ENCODE peak calls at places on chromosomes 12 and 14, in ten cellular contexts. One of them, this sample, is unnamed.

GRCh38 chr14:60665178-60665555 is 15.9 kb upstream of the SIX1 start:
- DNase-seq in nephron progenitor cell: no peak
- DNase-seq in activated CD8-positive, alpha-beta memory T cell treated with anti-CD3 and anti-CD28 coated beads for 4 hours: no peak
- DNase-seq in H54: no peak
- DNase-seq in MCF 10A: no peak
- DNase-seq in activated CD4-positive, CD25-positive, alpha-beta regulatory T cell: no peak
- DNase-seq in AG10803: no peak
- DNase-seq in psoas muscle: no peak
- DNase-seq in HCEC 1CT: no peak
- DNase-seq in Kasumi-1: no peak
- DNase-seq in this sample: no peak

GRCh38 chr14:104423715-104424405 is 155.7 kb upstream of the C14orf180 start:
- DNase-seq in AG10803: no peak
- DNase-seq in MCF 10A: no peak
- DNase-seq in activated CD8-positive, alpha-beta memory T cell treated with anti-CD3 and anti-CD28 coated beads for 4 hours: no peak
- DNase-seq in psoas muscle: no peak
- DNase-seq in nephron progenitor cell: no peak
- DNase-seq in HCEC 1CT: no peak
- DNase-seq in activated CD4-positive, CD25-positive, alpha-beta regulatory T cell: no peak
- DNase-seq in H54: no peak
- DNase-seq in Kasumi-1: no peak
- DNase-seq in this sample: peak

GRCh38 chr12:57868870-57869609 is 22.5 kb upstream of the CTDSP2 start:
- DNase-seq in activated CD4-positive, CD25-positive, alpha-beta regulatory T cell: no peak
- DNase-seq in Kasumi-1: no peak
- DNase-seq in activated CD8-positive, alpha-beta memory T cell treated with anti-CD3 and anti-CD28 coated beads for 4 hours: no peak
- DNase-seq in nephron progenitor cell: peak
- DNase-seq in H54: no peak
- DNase-seq in MCF 10A: no peak
- DNase-seq in HCEC 1CT: no peak
- DNase-seq in psoas muscle: peak
- DNase-seq in AG10803: no peak
- DNase-seq in this sample: peak

GRCh38 chr12:8078400-8078799 is 3.7 kb upstream of the NECAP1 start:
- DNase-seq in activated CD4-positive, CD25-positive, alpha-beta regulatory T cell: no peak
- DNase-seq in MCF 10A: peak
- DNase-seq in Kasumi-1: peak
- DNase-seq in psoas muscle: no peak
- DNase-seq in H54: no peak
- DNase-seq in AG10803: peak
- DNase-seq in activated CD8-positive, alpha-beta memory T cell treated with anti-CD3 and anti-CD28 coated beads for 4 hours: no peak
- DNase-seq in nephron progenitor cell: peak
- DNase-seq in HCEC 1CT: peak
- DNase-seq in this sample: peak

GRCh38 chr12:6430124-6430989 is 14.4 kb upstream of the CD27 start:
- DNase-seq in AG10803: peak
- DNase-seq in activated CD4-positive, CD25-positive, alpha-beta regulatory T cell: no peak
- DNase-seq in activated CD8-positive, alpha-beta memory T cell treated with anti-CD3 and anti-CD28 coated beads for 4 hours: no peak
- DNase-seq in psoas muscle: peak
- DNase-seq in HCEC 1CT: peak
- DNase-seq in H54: peak
- DNase-seq in MCF 10A: peak
- DNase-seq in Kasumi-1: no peak
- DNase-seq in nephron progenitor cell: no peak
- DNase-seq in this sample: no peak

GRCh38 chr12:15966426-15966825 is 55.3 kb downstream of the DERA start:
- DNase-seq in nephron progenitor cell: no peak
- DNase-seq in Kasumi-1: no peak
- DNase-seq in activated CD4-positive, CD25-positive, alpha-beta regulatory T cell: no peak
- DNase-seq in HCEC 1CT: peak
- DNase-seq in H54: no peak
- DNase-seq in MCF 10A: no peak
- DNase-seq in activated CD8-positive, alpha-beta memory T cell treated with anti-CD3 and anti-CD28 coated beads for 4 hours: no peak
- DNase-seq in psoas muscle: no peak
- DNase-seq in AG10803: peak
- DNase-seq in this sample: no peak

GRCh38 chr14:102348376-102348775 is 14.3 kb downstream of the CINP start:
- DNase-seq in H54: no peak
- DNase-seq in activated CD8-positive, alpha-beta memory T cell treated with anti-CD3 and anti-CD28 coated beads for 4 hours: no peak
- DNase-seq in activated CD4-positive, CD25-positive, alpha-beta regulatory T cell: no peak
- DNase-seq in psoas muscle: no peak
- DNase-seq in Kasumi-1: no peak
- DNase-seq in HCEC 1CT: no peak
- DNase-seq in MCF 10A: no peak
- DNase-seq in nephron progenitor cell: no peak
- DNase-seq in AG10803: no peak
- DNase-seq in this sample: no peak

GRCh38 chr14:101176535-101177205 is 273.1 kb upstream of the RTL1 start:
- DNase-seq in Kasumi-1: no peak
- DNase-seq in HCEC 1CT: no peak
- DNase-seq in nephron progenitor cell: no peak
- DNase-seq in MCF 10A: no peak
- DNase-seq in activated CD4-positive, CD25-positive, alpha-beta regulatory T cell: no peak
- DNase-seq in psoas muscle: no peak
- DNase-seq in activated CD8-positive, alpha-beta memory T cell treated with anti-CD3 and anti-CD28 coated beads for 4 hours: no peak
- DNase-seq in H54: no peak
- DNase-seq in AG10803: no peak
- DNase-seq in this sample: no peak

GRCh38 chr14:24162083-24162482 is 1.0 kb downstream of the IRF9 start:
- DNase-seq in HCEC 1CT: no peak
- DNase-seq in AG10803: peak
- DNase-seq in H54: no peak
- DNase-seq in activated CD8-positive, alpha-beta memory T cell treated with anti-CD3 and anti-CD28 coated beads for 4 hours: no peak
- DNase-seq in psoas muscle: peak
- DNase-seq in activated CD4-positive, CD25-positive, alpha-beta regulatory T cell: no peak
- DNase-seq in nephron progenitor cell: no peak
- DNase-seq in Kasumi-1: no peak
- DNase-seq in MCF 10A: no peak
- DNase-seq in this sample: no peak

GRCh38 chr12:116156614-116157013 is 120.9 kb downstream of the MED13L start:
- DNase-seq in MCF 10A: no peak
- DNase-seq in H54: no peak
- DNase-seq in AG10803: no peak
- DNase-seq in psoas muscle: no peak
- DNase-seq in Kasumi-1: no peak
- DNase-seq in nephron progenitor cell: no peak
- DNase-seq in activated CD4-positive, CD25-positive, alpha-beta regulatory T cell: no peak
- DNase-seq in HCEC 1CT: no peak
- DNase-seq in activated CD8-positive, alpha-beta memory T cell treated with anti-CD3 and anti-CD28 coated beads for 4 hours: no peak
- DNase-seq in this sample: no peak

GRCh38 chr12:68951652-68952051 is 18.7 kb upstream of the CPM start:
- DNase-seq in HCEC 1CT: no peak
- DNase-seq in AG10803: no peak
- DNase-seq in Kasumi-1: peak
- DNase-seq in activated CD4-positive, CD25-positive, alpha-beta regulatory T cell: no peak
- DNase-seq in activated CD8-positive, alpha-beta memory T cell treated with anti-CD3 and anti-CD28 coated beads for 4 hours: no peak
- DNase-seq in MCF 10A: no peak
- DNase-seq in nephron progenitor cell: no peak
- DNase-seq in H54: no peak
- DNase-seq in psoas muscle: no peak
- DNase-seq in this sample: no peak

GRCh38 chr12:52924764-52925716 is 20.2 kb upstream of the KRT8 start:
- DNase-seq in activated CD4-positive, CD25-positive, alpha-beta regulatory T cell: no peak
- DNase-seq in psoas muscle: no peak
- DNase-seq in nephron progenitor cell: no peak
- DNase-seq in AG10803: peak
- DNase-seq in H54: no peak
- DNase-seq in activated CD8-positive, alpha-beta memory T cell treated with anti-CD3 and anti-CD28 coated beads for 4 hours: no peak
- DNase-seq in MCF 10A: peak
- DNase-seq in Kasumi-1: no peak
- DNase-seq in HCEC 1CT: peak
- DNase-seq in this sample: peak

GRCh38 chr14:94466706-94467370 is 9.2 kb downstream of the SERPINA9 start:
- DNase-seq in activated CD8-positive, alpha-beta memory T cell treated with anti-CD3 and anti-CD28 coated beads for 4 hours: no peak
- DNase-seq in Kasumi-1: no peak
- DNase-seq in HCEC 1CT: no peak
- DNase-seq in AG10803: no peak
- DNase-seq in psoas muscle: no peak
- DNase-seq in activated CD4-positive, CD25-positive, alpha-beta regulatory T cell: no peak
- DNase-seq in MCF 10A: no peak
- DNase-seq in H54: no peak
- DNase-seq in nephron progenitor cell: no peak
- DNase-seq in this sample: no peak

GRCh38 chr14:63308723-63309317 is 9.9 kb downstream of the GPHB5 start:
- DNase-seq in psoas muscle: no peak
- DNase-seq in HCEC 1CT: peak
- DNase-seq in AG10803: peak
- DNase-seq in nephron progenitor cell: peak
- DNase-seq in MCF 10A: peak
- DNase-seq in activated CD4-positive, CD25-positive, alpha-beta regulatory T cell: no peak
- DNase-seq in Kasumi-1: peak
- DNase-seq in activated CD8-positive, alpha-beta memory T cell treated with anti-CD3 and anti-CD28 coated beads for 4 hours: no peak
- DNase-seq in H54: no peak
- DNase-seq in this sample: peak

GRCh38 chr12:116116650-116117424 is 160.7 kb downstream of the MED13L start:
- DNase-seq in nephron progenitor cell: no peak
- DNase-seq in psoas muscle: no peak
- DNase-seq in activated CD8-positive, alpha-beta memory T cell treated with anti-CD3 and anti-CD28 coated beads for 4 hours: no peak
- DNase-seq in HCEC 1CT: peak
- DNase-seq in H54: no peak
- DNase-seq in Kasumi-1: no peak
- DNase-seq in MCF 10A: no peak
- DNase-seq in AG10803: no peak
- DNase-seq in activated CD4-positive, CD25-positive, alpha-beta regulatory T cell: no peak
- DNase-seq in this sample: no peak

GRCh38 chr12:112419269-112420133 is 754 bp downstream of the PTPN11 start:
- DNase-seq in AG10803: peak
- DNase-seq in MCF 10A: peak
- DNase-seq in Kasumi-1: peak
- DNase-seq in nephron progenitor cell: peak
- DNase-seq in activated CD8-positive, alpha-beta memory T cell treated with anti-CD3 and anti-CD28 coated beads for 4 hours: peak
- DNase-seq in activated CD4-positive, CD25-positive, alpha-beta regulatory T cell: peak
- DNase-seq in HCEC 1CT: peak
- DNase-seq in psoas muscle: peak
- DNase-seq in H54: peak
- DNase-seq in this sample: no peak

GRCh38 chr12:61023231-61023630 is 1237.0 kb upstream of the USP15 start:
- DNase-seq in AG10803: no peak
- DNase-seq in MCF 10A: no peak
- DNase-seq in activated CD8-positive, alpha-beta memory T cell treated with anti-CD3 and anti-CD28 coated beads for 4 hours: no peak
- DNase-seq in Kasumi-1: no peak
- DNase-seq in HCEC 1CT: no peak
- DNase-seq in activated CD4-positive, CD25-positive, alpha-beta regulatory T cell: no peak
- DNase-seq in H54: no peak
- DNase-seq in psoas muscle: peak
- DNase-seq in nephron progenitor cell: no peak
- DNase-seq in this sample: no peak

GRCh38 chr12:93442411-93443340 is 929 bp upstream of the UBE2N start:
- DNase-seq in AG10803: no peak
- DNase-seq in activated CD8-positive, alpha-beta memory T cell treated with anti-CD3 and anti-CD28 coated beads for 4 hours: no peak
- DNase-seq in MCF 10A: no peak
- DNase-seq in Kasumi-1: no peak
- DNase-seq in H54: no peak
- DNase-seq in psoas muscle: no peak
- DNase-seq in activated CD4-positive, CD25-positive, alpha-beta regulatory T cell: no peak
- DNase-seq in nephron progenitor cell: no peak
- DNase-seq in HCEC 1CT: no peak
- DNase-seq in this sample: no peak

GRCh38 chr14:102873131-102873530 is 49.3 kb upstream of the AMN start:
- DNase-seq in nephron progenitor cell: no peak
- DNase-seq in Kasumi-1: no peak
- DNase-seq in H54: no peak
- DNase-seq in HCEC 1CT: no peak
- DNase-seq in activated CD4-positive, CD25-positive, alpha-beta regulatory T cell: no peak
- DNase-seq in activated CD8-positive, alpha-beta memory T cell treated with anti-CD3 and anti-CD28 coated beads for 4 hours: no peak
- DNase-seq in psoas muscle: no peak
- DNase-seq in MCF 10A: no peak
- DNase-seq in AG10803: no peak
- DNase-seq in this sample: no peak

GRCh38 chr14:75985618-75986438 is at the start of gene IFT43:
- DNase-seq in H54: peak
- DNase-seq in psoas muscle: peak
- DNase-seq in AG10803: peak
- DNase-seq in activated CD8-positive, alpha-beta memory T cell treated with anti-CD3 and anti-CD28 coated beads for 4 hours: peak
- DNase-seq in MCF 10A: peak
- DNase-seq in HCEC 1CT: peak
- DNase-seq in nephron progenitor cell: peak
- DNase-seq in Kasumi-1: peak
- DNase-seq in activated CD4-positive, CD25-positive, alpha-beta regulatory T cell: peak
- DNase-seq in this sample: peak

GRCh38 chr12:104201238-104202001 is 14.2 kb upstream of the TXNRD1 start:
- DNase-seq in Kasumi-1: peak
- DNase-seq in HCEC 1CT: peak
- DNase-seq in psoas muscle: no peak
- DNase-seq in AG10803: peak
- DNase-seq in activated CD4-positive, CD25-positive, alpha-beta regulatory T cell: no peak
- DNase-seq in nephron progenitor cell: peak
- DNase-seq in activated CD8-positive, alpha-beta memory T cell treated with anti-CD3 and anti-CD28 coated beads for 4 hours: no peak
- DNase-seq in H54: no peak
- DNase-seq in MCF 10A: peak
- DNase-seq in this sample: peak

GRCh38 chr14:34324363-34324795 is 137.7 kb downstream of the SPTSSA start:
- DNase-seq in nephron progenitor cell: peak
- DNase-seq in H54: no peak
- DNase-seq in activated CD8-positive, alpha-beta memory T cell treated with anti-CD3 and anti-CD28 coated beads for 4 hours: no peak
- DNase-seq in Kasumi-1: peak
- DNase-seq in MCF 10A: peak
- DNase-seq in psoas muscle: no peak
- DNase-seq in HCEC 1CT: peak
- DNase-seq in AG10803: peak
- DNase-seq in activated CD4-positive, CD25-positive, alpha-beta regulatory T cell: no peak
- DNase-seq in this sample: peak

GRCh38 chr12:1377681-1378080 is 216.7 kb downstream of the FBXL14 start:
- DNase-seq in activated CD4-positive, CD25-positive, alpha-beta regulatory T cell: no peak
- DNase-seq in H54: no peak
- DNase-seq in HCEC 1CT: no peak
- DNase-seq in activated CD8-positive, alpha-beta memory T cell treated with anti-CD3 and anti-CD28 coated beads for 4 hours: no peak
- DNase-seq in Kasumi-1: no peak
- DNase-seq in psoas muscle: no peak
- DNase-seq in nephron progenitor cell: no peak
- DNase-seq in AG10803: no peak
- DNase-seq in MCF 10A: no peak
- DNase-seq in this sample: no peak

GRCh38 chr14:23481362-23481970 is 12.0 kb downstream of the NGDN start:
- DNase-seq in H54: no peak
- DNase-seq in Kasumi-1: peak
- DNase-seq in AG10803: no peak
- DNase-seq in psoas muscle: no peak
- DNase-seq in MCF 10A: peak
- DNase-seq in activated CD8-positive, alpha-beta memory T cell treated with anti-CD3 and anti-CD28 coated beads for 4 hours: no peak
- DNase-seq in HCEC 1CT: peak
- DNase-seq in nephron progenitor cell: peak
- DNase-seq in activated CD4-positive, CD25-positive, alpha-beta regulatory T cell: no peak
- DNase-seq in this sample: no peak

GRCh38 chr12:117051380-117051779 is 47.8 kb downstream of the TESC start:
- DNase-seq in activated CD4-positive, CD25-positive, alpha-beta regulatory T cell: no peak
- DNase-seq in Kasumi-1: no peak
- DNase-seq in AG10803: no peak
- DNase-seq in psoas muscle: no peak
- DNase-seq in MCF 10A: no peak
- DNase-seq in H54: no peak
- DNase-seq in activated CD8-positive, alpha-beta memory T cell treated with anti-CD3 and anti-CD28 coated beads for 4 hours: no peak
- DNase-seq in nephron progenitor cell: no peak
- DNase-seq in HCEC 1CT: no peak
- DNase-seq in this sample: no peak

GRCh38 chr12:86683568-86683991 is 427.4 kb upstream of the MGAT4C start:
- DNase-seq in activated CD8-positive, alpha-beta memory T cell treated with anti-CD3 and anti-CD28 coated beads for 4 hours: no peak
- DNase-seq in MCF 10A: no peak
- DNase-seq in activated CD4-positive, CD25-positive, alpha-beta regulatory T cell: no peak
- DNase-seq in H54: no peak
- DNase-seq in HCEC 1CT: peak
- DNase-seq in AG10803: no peak
- DNase-seq in Kasumi-1: no peak
- DNase-seq in psoas muscle: no peak
- DNase-seq in nephron progenitor cell: no peak
- DNase-seq in this sample: no peak

GRCh38 chr12:64760808-64761573 is 1.8 kb upstream of the GNS start:
- DNase-seq in psoas muscle: no peak
- DNase-seq in MCF 10A: no peak
- DNase-seq in Kasumi-1: peak
- DNase-seq in H54: no peak
- DNase-seq in activated CD8-positive, alpha-beta memory T cell treated with anti-CD3 and anti-CD28 coated beads for 4 hours: no peak
- DNase-seq in AG10803: no peak
- DNase-seq in activated CD4-positive, CD25-positive, alpha-beta regulatory T cell: no peak
- DNase-seq in HCEC 1CT: no peak
- DNase-seq in nephron progenitor cell: no peak
- DNase-seq in this sample: no peak

GRCh38 chr14:103016071-103016470 is 41.3 kb downstream of the CDC42BPB start:
- DNase-seq in AG10803: no peak
- DNase-seq in H54: no peak
- DNase-seq in activated CD8-positive, alpha-beta memory T cell treated with anti-CD3 and anti-CD28 coated beads for 4 hours: no peak
- DNase-seq in Kasumi-1: no peak
- DNase-seq in MCF 10A: no peak
- DNase-seq in activated CD4-positive, CD25-positive, alpha-beta regulatory T cell: no peak
- DNase-seq in HCEC 1CT: no peak
- DNase-seq in nephron progenitor cell: no peak
- DNase-seq in psoas muscle: peak
- DNase-seq in this sample: no peak